ENCODE peak calls at places on chromosomes 6 and 20, in seven cellular contexts. Z, D, B, N, E, Q and F are unnamed samples.

GRCh38 chr20:32681175-32682084 is 7.7 kb upstream of the C20orf203 start:
- DNase-seq in Z (no peak), D (peak; percentile 86), B (peak; percentile 79), N (no peak), E (peak; percentile 78), Q (peak; percentile 13), F (no peak)

GRCh38 chr20:5687884-5688283 is 62.3 kb upstream of the SHLD1 start:
- DNase-seq in Z (no peak), D (no peak), B (no peak), N (no peak), E (no peak), Q (no peak), F (no peak)

GRCh38 chr6:132445201-132445951 is 44.1 kb upstream of the MOXD1 start:
- DNase-seq in Z (no peak), D (no peak), B (peak; percentile 91), N (peak; percentile 23), E (no peak), Q (peak; percentile 84), F (peak; percentile 46)

GRCh38 chr6:30075094-30075986 is at the start of gene RNF39:
- DNase-seq in Z (peak; percentile 55), D (no peak), B (no peak), N (no peak), E (peak; percentile 59), Q (no peak), F (no peak)

GRCh38 chr20:62651285-62652021 is 9.2 kb downstream of the SLCO4A1 start:
- DNase-seq in Z (peak; percentile 83), D (peak; percentile 95), B (peak; percentile 95), N (no peak), E (no peak), Q (peak; percentile 41), F (no peak)

GRCh38 chr6:169472786-169473416 is 219.3 kb upstream of the THBS2 start:
- DNase-seq in Z (no peak), D (peak; percentile 5), B (peak; percentile 60), N (no peak), E (no peak), Q (no peak), F (peak; percentile 36)

GRCh38 chr6:137904822-137905617 is 38.0 kb downstream of the TNFAIP3 start:
- DNase-seq in Z (no peak), D (no peak), B (peak; percentile 53), N (no peak), E (no peak), Q (peak; percentile 36), F (peak; percentile 49)

GRCh38 chr20:48723308-48724264 is 104.2 kb downstream of the PREX1 start:
- DNase-seq in Z (no peak), D (peak; percentile 37), B (no peak), N (no peak), E (no peak), Q (peak; percentile 82), F (no peak)

GRCh38 chr20:558117-558516 is 14.5 kb upstream of the CSNK2A1 start:
- DNase-seq in Z (no peak), D (no peak), B (no peak), N (no peak), E (no peak), Q (no peak), F (no peak)

GRCh38 chr6:130796313-130796905 is 30.8 kb upstream of the SMLR1 start:
- DNase-seq in Z (no peak), D (peak; percentile 31), B (peak; percentile 74), N (no peak), E (no peak), Q (peak; percentile 82), F (peak; percentile 60)

GRCh38 chr20:51456511-51457280 is 85.8 kb downstream of the NFATC2 start:
- DNase-seq in Z (no peak), D (peak; percentile 71), B (peak; percentile 99), N (peak; percentile 94), E (peak; percentile 53), Q (peak; percentile 97), F (peak; percentile 99)

GRCh38 chr6:32604434-32604877 is 14.8 kb upstream of the HLA-DRB1 start:
- DNase-seq in Z (no peak), D (no peak), B (no peak), N (no peak), E (no peak), Q (peak; percentile 12), F (no peak)

GRCh38 chr20:11497543-11497942 is 420.1 kb upstream of the BTBD3 start:
- DNase-seq in Z (no peak), D (no peak), B (peak; percentile 27), N (no peak), E (peak; percentile 42), Q (no peak), F (no peak)

GRCh38 chr6:66226099-66226498 is 519.1 kb upstream of the EYS start:
- DNase-seq in Z (no peak), D (peak; percentile 68), B (no peak), N (no peak), E (no peak), Q (no peak), F (no peak)

GRCh38 chr6:9487128-9487527 is 927.7 kb downstream of the TFAP2A start:
- DNase-seq in Z (no peak), D (no peak), B (no peak), N (no peak), E (no peak), Q (no peak), F (no peak)

GRCh38 chr6:19444481-19444880 is 392.7 kb upstream of the ID4 start:
- DNase-seq in Z (no peak), D (no peak), B (no peak), N (no peak), E (no peak), Q (peak; percentile 58), F (no peak)

GRCh38 chr6:28758818-28759235 is 165.0 kb downstream of the TRIM27 start:
- DNase-seq in Z (no peak), D (no peak), B (no peak), N (no peak), E (no peak), Q (no peak), F (no peak)

GRCh38 chr6:21922086-21922485 is 328.5 kb downstream of the SOX4 start:
- DNase-seq in Z (no peak), D (no peak), B (peak; percentile 54), N (no peak), E (peak; percentile 53), Q (peak; percentile 27), F (peak; percentile 48)

GRCh38 chr20:45341579-45341938 is 6.7 kb downstream of the SDC4 start:
- DNase-seq in Z (no peak), D (no peak), B (no peak), N (no peak), E (no peak), Q (no peak), F (no peak)